ENCODE peak calls at places on chromosomes 11 and 22, in four cellular contexts. R, A, V and Z are unnamed samples.

GRCh38 chr11:74929431-74930363 is 19.2 kb downstream of the XRRA1 start:
- DNase-seq in R (peak; percentile 53), A (peak; percentile 45), V (peak; percentile 89), Z (peak; percentile 49)

GRCh38 chr11:96001037-96001436 is 77.1 kb upstream of the MTMR2 start:
- DNase-seq in R (no peak), A (no peak), V (no peak), Z (no peak)

GRCh38 chr22:33785283-33785991 is 134.8 kb downstream of the LARGE1 start:
- DNase-seq in R (no peak), A (no peak), V (peak; percentile 8), Z (peak; percentile 24)

GRCh38 chr11:65095974-65096806 is at the start of gene VPS51:
- DNase-seq in R (peak; percentile 91), A (peak; percentile 93), V (peak; percentile 87), Z (peak; percentile 51)

GRCh38 chr22:25841775-25842174 is 99.8 kb downstream of the MYO18B start:
- DNase-seq in R (no peak), A (no peak), V (no peak), Z (no peak)

GRCh38 chr11:35393093-35393492 is 26.3 kb downstream of the SLC1A2 start:
- DNase-seq in R (no peak), A (no peak), V (no peak), Z (no peak)

GRCh38 chr11:47204633-47204989 is 10.2 kb upstream of the DDB2 start:
- DNase-seq in R (no peak), A (no peak), V (no peak), Z (no peak)

GRCh38 chr11:34676227-34676626 is 55.3 kb downstream of the EHF start:
- DNase-seq in R (no peak), A (no peak), V (no peak), Z (no peak)

GRCh38 chr11:98561877-98562395 is 458.8 kb upstream of the CNTN5 start:
- DNase-seq in R (no peak), A (no peak), V (no peak), Z (no peak)

GRCh38 chr22:43262990-43263644 is 76.2 kb upstream of the TTLL12 start:
- DNase-seq in R (no peak), A (peak; percentile 49), V (peak; percentile 85), Z (peak; percentile 12)

GRCh38 chr11:25838918-25839611 is 492.9 kb upstream of the ANO3 start:
- DNase-seq in R (no peak), A (no peak), V (no peak), Z (no peak)

GRCh38 chr22:31749636-31750364 is at the start of gene PRR14L:
- DNase-seq in R (peak; percentile 99), A (peak; percentile 84), V (peak; percentile 91), Z (peak; percentile 86)

GRCh38 chr11:45266693-45267451 is 19.3 kb downstream of the SYT13 start:
- DNase-seq in R (peak; percentile 86), A (peak; percentile 79), V (peak; percentile 5), Z (no peak)

GRCh38 chr11:124746621-124747243 is 5.3 kb downstream of the VSIG2 start:
- DNase-seq in R (peak; percentile 90), A (peak; percentile 93), V (peak; percentile 89), Z (peak; percentile 53)

GRCh38 chr11:116697639-116698038 is 75.1 kb downstream of the BUD13 start:
- DNase-seq in R (no peak), A (no peak), V (no peak), Z (no peak)

GRCh38 chr11:72439455-72439854 is 5.1 kb upstream of the CLPB start:
- DNase-seq in R (no peak), A (no peak), V (no peak), Z (no peak)

GRCh38 chr11:108135845-108136599 is 14.7 kb downstream of the ACAT1 start:
- DNase-seq in R (no peak), A (no peak), V (no peak), Z (no peak)

GRCh38 chr11:46916251-46916650 is 2.1 kb downstream of the LRP4 start:
- DNase-seq in R (no peak), A (no peak), V (no peak), Z (no peak)

GRCh38 chr22:36375071-36375980 is 12.4 kb downstream of the MYH9 start:
- DNase-seq in R (no peak), A (no peak), V (no peak), Z (no peak)

GRCh38 chr11:89443366-89444303 is 47.5 kb downstream of the NOX4 start:
- DNase-seq in R (no peak), A (no peak), V (no peak), Z (no peak)

GRCh38 chr11:69497221-69497787 is 15.8 kb downstream of the LINC01488 start:
- DNase-seq in R (no peak), A (no peak), V (peak; percentile 97), Z (no peak)

GRCh38 chr11:117819096-117820040 is 5.2 kb downstream of the FXYD2 start:
- DNase-seq in R (peak; percentile 82), A (peak; percentile 59), V (peak; percentile 61), Z (no peak)

GRCh38 chr11:68436162-68436888 is 24.2 kb upstream of the PPP6R3 start:
- DNase-seq in R (no peak), A (no peak), V (no peak), Z (no peak)

GRCh38 chr22:32237905-32238304 is 17.2 kb downstream of the SLC5A4 start:
- DNase-seq in R (no peak), A (no peak), V (no peak), Z (no peak)

GRCh38 chr11:65917434-65918210 is 1.2 kb downstream of the C11orf68 start:
- DNase-seq in R (no peak), A (no peak), V (no peak), Z (no peak)

GRCh38 chr11:8168485-8169257 is at the start of gene RIC3:
- DNase-seq in R (peak; percentile 61), A (no peak), V (no peak), Z (no peak)

GRCh38 chr22:37162221-37163095 is 12.7 kb upstream of the IL2RB start:
- DNase-seq in R (no peak), A (no peak), V (no peak), Z (peak; percentile 98)

GRCh38 chr11:117083011-117083940 is 15.0 kb downstream of the SIK3 start:
- DNase-seq in R (no peak), A (no peak), V (no peak), Z (no peak)

GRCh38 chr22:24037851-24038765 is 27.0 kb downstream of the CABIN1 start:
- DNase-seq in R (no peak), A (no peak), V (no peak), Z (no peak)

GRCh38 chr11:64339754-64340408 is at the start of gene CCDC88B:
- DNase-seq in R (no peak), A (no peak), V (no peak), Z (no peak)

GRCh38 chr22:37818397-37819099 is 4.6 kb upstream of the GALR3 start:
- DNase-seq in R (peak; percentile 75), A (no peak), V (no peak), Z (no peak)

GRCh38 chr22:29313126-29314071 is 2.1 kb downstream of the RASL10A start:
- DNase-seq in R (peak; percentile 79), A (peak; percentile 21), V (no peak), Z (no peak)

GRCh38 chr11:69500285-69501120 is 19.0 kb downstream of the LINC01488 start:
- DNase-seq in R (no peak), A (no peak), V (no peak), Z (no peak)

GRCh38 chr11:3849297-3849874 is 6.1 kb upstream of the STIM1 start:
- DNase-seq in R (no peak), A (peak; percentile 42), V (peak; percentile 41), Z (no peak)

GRCh38 chr11:776459-777287 is 614 bp downstream of the GATD1 start:
- DNase-seq in R (peak; percentile 73), A (peak; percentile 90), V (no peak), Z (no peak)

GRCh38 chr11:119310682-119311052 is 6.3 kb downstream of the MCAM start:
- DNase-seq in R (no peak), A (no peak), V (no peak), Z (no peak)
- TF ChIP-seq TCF7 in R (no peak), A (no peak), V (no peak), Z (no peak)

GRCh38 chr11:12214751-12215150 is 104.4 kb downstream of the MICAL2 start:
- DNase-seq in R (no peak), A (no peak), V (no peak), Z (no peak)
- TF ChIP-seq TCF7 in R (no peak), A (no peak), V (no peak), Z (no peak)

DNA sequence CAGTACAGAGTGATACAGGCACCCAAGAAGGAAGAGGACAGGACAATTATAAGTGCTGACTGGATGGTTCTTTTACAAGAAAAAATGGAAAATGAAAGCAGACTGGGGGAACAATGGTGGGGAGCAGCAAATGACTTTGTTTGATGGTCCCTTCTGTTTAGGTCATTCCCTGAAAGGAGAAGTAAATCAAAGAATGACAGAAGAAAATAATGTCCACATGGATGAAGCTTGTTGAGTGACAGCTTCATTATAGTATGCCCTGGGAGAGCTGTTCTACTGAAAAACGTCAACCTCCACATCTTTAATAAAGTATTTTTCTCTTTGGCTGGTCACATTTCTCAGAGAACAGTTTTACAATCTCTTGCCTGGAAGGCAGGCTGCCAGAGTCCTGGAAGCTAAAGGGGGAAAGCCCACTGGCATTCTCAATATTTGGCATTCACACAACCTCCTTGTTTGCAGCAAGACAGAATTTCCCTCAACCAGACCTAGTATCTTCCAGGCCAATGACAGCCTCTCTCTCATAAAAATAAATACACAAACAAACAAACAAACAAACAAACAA is 287.9 kb downstream of the SWAP70 start:
- DNase-seq in R (no peak), A (no peak), V (no peak), Z (no peak)
- TF ChIP-seq TCF7 in R (no peak), A (no peak), V (no peak), Z (no peak)

DNA sequence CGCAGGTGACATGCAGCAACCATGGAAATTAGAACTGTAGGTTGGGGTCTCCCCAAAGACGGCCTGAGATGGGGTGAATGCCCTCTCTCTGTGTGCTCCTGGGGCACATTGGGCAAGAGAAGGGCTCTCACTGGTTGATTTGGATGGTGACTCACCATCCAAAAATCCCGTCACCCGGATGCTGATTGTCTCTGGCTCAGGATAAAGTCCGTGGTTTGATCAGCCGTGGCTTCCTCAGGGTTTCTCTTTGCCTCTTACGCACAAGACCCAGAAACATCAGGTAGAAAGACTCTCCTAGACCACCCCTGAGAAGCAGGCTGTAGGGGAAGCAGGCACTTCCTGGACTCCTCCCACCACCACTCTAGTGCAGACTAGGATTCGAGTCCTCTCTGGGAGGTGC is 176.1 kb upstream of the NCAM1 start:
- DNase-seq in R (no peak), A (no peak), V (no peak), Z (no peak)
- TF ChIP-seq TCF7 in R (no peak), A (no peak), V (no peak), Z (no peak)

DNA sequence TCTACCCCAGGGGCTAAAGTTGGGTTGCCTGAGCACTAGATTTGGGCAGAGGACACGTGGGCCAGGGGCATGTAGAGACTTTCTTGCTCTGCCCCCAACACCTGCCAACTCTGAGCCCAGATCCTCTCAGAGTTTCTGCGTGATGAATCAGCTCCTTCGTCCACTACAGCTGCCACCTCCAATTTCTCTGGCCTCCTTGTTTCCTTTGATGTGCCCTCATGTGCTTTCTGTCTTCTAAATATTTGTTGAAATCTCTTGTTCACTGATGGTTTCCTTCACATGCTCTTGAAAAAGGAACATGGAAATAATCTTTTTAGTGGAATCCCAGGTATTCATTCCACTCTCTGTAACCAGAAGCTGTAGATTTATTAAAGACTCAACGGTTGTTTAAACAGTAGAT is 8.0 kb downstream of the IZUMO1R start:
- DNase-seq in R (no peak), A (no peak), V (no peak), Z (no peak)
- TF ChIP-seq TCF7 in R (no peak), A (no peak), V (no peak), Z (no peak)

GRCh38 chr11:114610984-114611944 is 15.7 kb upstream of the NXPE4 start:
- DNase-seq in R (no peak), A (no peak), V (no peak), Z (no peak)
- TF ChIP-seq TCF7 in R (no peak), A (no peak), V (no peak), Z (no peak)